ENCODE peak calls at places on chromosomes 2 and 18, in seven cellular contexts. G is M059J; O is upper lobe of left lung; Z is EL; J is stimulated activated CD4-positive, alpha-beta T cell treated with anti-CD3 and anti-CD28 coated beads, Interleukin-2, amount 100 ng/mL, for 48 hours; U is NCI-H1694 treated with DMSO at 0.1 percent for 48 hours; Q is HTR-8/SVneo. A is an unnamed sample.

GRCh38 chr2:218022131-218022850 is 19.5 kb upstream of the TNS1 start:
- DNase-seq in O (no peak), Q (no peak), J (no peak), G (no peak), U (no peak), Z (no peak), A (no peak)

GRCh38 chr2:233689031-233689430 is 3.7 kb upstream of the UGT1A6 start:
- DNase-seq in J (no peak), O (no peak), Q (no peak), Z (no peak), U (no peak), G (no peak), A (no peak)

GRCh38 chr2:156935611-156936010 is 321.9 kb upstream of the GALNT5 start:
- DNase-seq in Q (no peak), J (no peak), Z (no peak), G (peak), U (peak), O (no peak), A (no peak)

GRCh38 chr2:124699001-124699565 is 674.0 kb downstream of the CNTNAP5 start:
- DNase-seq in G (no peak), U (no peak), J (no peak), Z (no peak), O (no peak), Q (no peak), A (no peak)

GRCh38 chr2:150478206-150478974 is 9.1 kb downstream of the RND3 start:
- DNase-seq in G (peak), O (no peak), Q (no peak), U (no peak), J (no peak), Z (peak), A (peak)

GRCh38 chr18:62324355-62324828 is 718 bp upstream of the TNFRSF11A start:
- DNase-seq in O (no peak), J (no peak), Z (no peak), U (no peak), Q (no peak), G (no peak), A (no peak)

GRCh38 chr2:134014196-134014960 is 239.5 kb upstream of the MGAT5 start:
- DNase-seq in Z (peak), U (no peak), J (no peak), O (no peak), G (peak), Q (no peak), A (no peak)

GRCh38 chr2:191486584-191487320 is 191.2 kb upstream of the NABP1 start:
- DNase-seq in U (no peak), G (peak), Z (peak), Q (peak), O (no peak), J (no peak), A (peak)

GRCh38 chr2:68466361-68466777 is 725 bp downstream of the FBXO48 start:
- DNase-seq in O (no peak), U (no peak), Z (peak), G (peak), J (peak), Q (no peak), A (peak)

GRCh38 chr2:62199392-62200125 is 3.6 kb downstream of the B3GNT2 start:
- DNase-seq in O (no peak), Q (no peak), G (no peak), J (no peak), Z (no peak), U (no peak), A (no peak)

GRCh38 chr2:152443771-152444170 is 108.8 kb downstream of the FMNL2 start:
- DNase-seq in G (peak), Z (no peak), J (no peak), U (no peak), O (no peak), Q (no peak), A (no peak)

GRCh38 chr2:8680931-8681760 is 710 bp upstream of the ID2 start:
- DNase-seq in O (no peak), U (peak), Z (peak), Q (peak), G (peak), J (peak), A (peak)